ENCODE peak calls at places on chromosomes 5 and 9, in five cellular contexts. P, A, G, L and U are unnamed samples.

GRCh38 chr5:71874521-71874920 is 155.4 kb downstream of the CARTPT start:
- DNase-seq in P (no peak), A (no peak), G (no peak), L (no peak), U (no peak)

GRCh38 chr9:3290231-3290840 is 235.5 kb downstream of the RFX3 start:
- DNase-seq in P (no peak), A (no peak), G (no peak), L (no peak), U (no peak)

GRCh38 chr5:76622973-76623596 is at the start of gene F2RL2:
- DNase-seq in P (peak), A (no peak), G (no peak), L (no peak), U (no peak)

GRCh38 chr9:134741846-134742245 is 100.2 kb downstream of the COL5A1 start:
- DNase-seq in P (no peak), A (no peak), G (no peak), L (no peak), U (no peak)

GRCh38 chr9:101514056-101514455 is 19.6 kb upstream of the RNF20 start:
- DNase-seq in P (no peak), A (peak), G (no peak), L (no peak), U (no peak)

GRCh38 chr5:177527595-177527994 is 10.8 kb upstream of the DDX41 start:
- DNase-seq in P (no peak), A (no peak), G (no peak), L (no peak), U (no peak)

GRCh38 chr5:134600600-134600999 is 32.0 kb downstream of the SAR1B start:
- DNase-seq in P (no peak), A (peak), G (no peak), L (no peak), U (no peak)

GRCh38 chr5:145902421-145902820 is 29.6 kb upstream of the GRXCR2 start:
- DNase-seq in P (no peak), A (no peak), G (no peak), L (no peak), U (no peak)

GRCh38 chr9:107286057-107286456 is 3.0 kb downstream of the RAD23B start:
- DNase-seq in P (no peak), A (peak), G (peak), L (no peak), U (no peak)

GRCh38 chr9:107284636-107285035 is 1.6 kb downstream of the RAD23B start:
- DNase-seq in P (no peak), A (no peak), G (no peak), L (no peak), U (no peak)

GRCh38 chr9:107283621-107284616 is 840 bp downstream of the RAD23B start:
- DNase-seq in P (peak), A (peak), G (peak), L (peak), U (peak)

GRCh38 chr9:107282759-107283620 is at the start of gene RAD23B:
- DNase-seq in P (peak), A (peak), G (peak), L (peak), U (peak)

DNA sequence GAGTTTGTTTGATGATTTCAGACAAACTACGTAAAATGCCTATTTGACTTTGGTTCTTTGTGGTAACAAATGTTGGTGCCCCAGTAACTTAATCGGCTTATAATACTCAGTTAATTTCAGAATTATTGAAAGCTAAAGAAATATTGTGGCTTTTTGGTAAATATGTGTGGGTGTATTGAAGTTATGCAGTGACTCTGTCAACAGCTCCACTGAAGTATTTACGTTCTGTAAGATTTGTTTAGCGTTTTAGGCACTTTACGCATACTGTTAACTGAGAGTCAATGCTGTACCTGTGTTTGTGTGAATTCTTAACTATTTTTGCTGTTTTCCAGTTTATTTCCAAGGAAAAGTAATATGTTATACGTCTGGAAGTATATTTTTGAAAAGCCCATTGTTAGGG is 2.2 kb downstream of the RAD23B start:
- DNase-seq in P (no peak), A (no peak), G (no peak), L (no peak), U (no peak)
- H3K4me3 ChIP-seq in P (peak), A (peak), G (no peak), L (no peak), U (peak)

DNA sequence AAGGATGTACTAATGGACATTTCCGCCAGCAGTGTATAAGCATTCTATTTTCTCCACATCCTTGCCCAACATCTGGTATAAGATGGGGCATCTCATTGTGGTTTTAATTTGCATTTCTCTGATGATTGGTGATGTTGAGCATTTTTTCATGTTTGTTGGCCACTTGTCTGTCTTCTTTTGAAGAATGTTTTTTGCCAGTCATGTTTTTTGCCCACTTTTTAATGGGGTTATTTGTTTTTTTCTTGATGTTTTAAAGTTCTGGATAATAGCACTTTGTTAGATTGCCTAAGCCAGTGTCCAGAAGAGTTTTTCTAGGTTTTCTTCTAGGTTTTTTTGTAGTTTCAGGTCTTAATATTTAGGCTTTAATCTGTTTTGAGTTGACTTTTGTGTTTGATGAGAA is 31.7 kb downstream of the RAD23B start:
- DNase-seq in P (no peak), A (no peak), G (no peak), L (no peak), U (no peak)
- H3K27ac ChIP-seq in P (no peak), A (no peak), G (no peak), L (no peak), U (no peak)

GRCh38 chr5:141851195-141851874 is 26.9 kb downstream of the PCDH1 start:
- DNase-seq in P (no peak), A (no peak), G (no peak), L (no peak), U (no peak)
- H3K4me3 ChIP-seq in P (no peak), A (no peak), G (no peak), L (no peak), U (no peak)

DNA sequence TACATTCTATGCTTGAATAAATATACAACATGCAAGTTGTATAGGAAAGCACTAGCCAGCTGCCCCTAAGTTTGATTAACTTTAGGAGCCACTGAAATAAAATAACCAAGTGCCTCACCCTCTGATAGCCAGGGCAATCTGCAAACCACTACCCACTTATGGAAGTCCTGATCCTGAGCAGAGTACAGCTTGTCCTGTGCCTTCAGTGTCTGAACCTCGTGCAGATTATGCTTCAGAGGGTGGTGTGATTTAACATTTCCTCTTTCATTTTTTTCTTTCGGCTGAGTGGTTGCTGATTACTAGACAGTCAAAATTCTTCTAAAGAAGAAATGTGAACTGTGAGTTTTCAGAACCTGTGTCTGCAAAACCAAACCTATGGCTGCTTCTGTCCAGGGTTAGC is 327.7 kb downstream of the PIK3R1 start:
- DNase-seq in P (no peak), A (no peak), G (no peak), L (no peak), U (no peak)
- H3K27ac ChIP-seq in P (no peak), A (no peak), G (no peak), L (no peak), U (no peak)